ENCODE peak calls at places on chromosome 9, in six cellular contexts. D, Q, Z, R, G and M are unnamed samples.

GRCh38 chr9:738209-738915 is 103.1 kb upstream of the DMRT1 start:
- DNase-seq in Z (no peak), D (no peak), Q (peak; percentile 81), G (peak; percentile 71), R (peak; percentile 65), M (peak; percentile 92)

GRCh38 chr9:124869466-124869985 is 7.6 kb downstream of the ARPC5L start:
- DNase-seq in G (no peak), Q (peak; percentile 60), R (peak; percentile 51), D (no peak), Z (peak; percentile 21), M (no peak)

GRCh38 chr9:20355022-20355421 is 267.3 kb downstream of the MLLT3 start:
- DNase-seq in Z (no peak), Q (peak; percentile 50), G (no peak), D (no peak), R (peak; percentile 48), M (peak; percentile 34)

GRCh38 chr9:86578722-86579121 is 224.5 kb upstream of the TUT7 start:
- DNase-seq in D (no peak), Z (no peak), R (no peak), G (no peak), Q (no peak), M (peak; percentile 0)

GRCh38 chr9:130461218-130461630 is 16.5 kb downstream of the ASS1 start:
- DNase-seq in R (peak; percentile 80), G (peak; percentile 62), D (no peak), Q (peak; percentile 82), Z (peak; percentile 68), M (peak; percentile 55)

GRCh38 chr9:97045300-97045699 is 6.4 kb upstream of the CTSV start:
- DNase-seq in D (no peak), R (no peak), Z (no peak), G (no peak), Q (no peak), M (no peak)

GRCh38 chr9:13717356-13718057 is 438.0 kb upstream of the MPDZ start:
- DNase-seq in Q (no peak), Z (no peak), G (no peak), D (no peak), R (no peak), M (peak; percentile 54)

GRCh38 chr9:34929506-34930102 is 28.5 kb upstream of the PHF24 start:
- DNase-seq in Z (peak; percentile 46), D (no peak), R (peak; percentile 40), G (no peak), Q (peak; percentile 31), M (peak; percentile 18)

GRCh38 chr9:18457498-18457897 is 16.5 kb upstream of the ADAMTSL1 start:
- DNase-seq in Q (no peak), R (no peak), D (no peak), Z (no peak), G (no peak), M (no peak)

GRCh38 chr9:81595887-81596558 is 93.3 kb downstream of the TLE1 start:
- DNase-seq in Q (no peak), G (no peak), Z (no peak), R (no peak), D (no peak), M (no peak)

GRCh38 chr9:131776473-131776872 is 36.6 kb upstream of the RAPGEF1 start:
- DNase-seq in Z (no peak), Q (peak; percentile 69), R (peak; percentile 62), G (no peak), D (no peak), M (peak; percentile 65)

GRCh38 chr9:89154651-89155336 is 23.8 kb downstream of the SHC3 start:
- DNase-seq in R (peak; percentile 70), Z (no peak), D (no peak), G (no peak), Q (peak; percentile 77), M (peak; percentile 47)